ENCODE peak calls at places on chromosome 11, in seven cellular contexts. W is nephron progenitor cell, B is tibial artery, T is AG10803, U is breast epithelium, F is ovary, R is psoas muscle. J is an unnamed sample.

GRCh38 chr11:94175545-94175944 is 46.9 kb downstream of the PANX1 start:
- DNase-seq in W (no peak), B (no peak), T (peak), U (no peak), F (no peak), R (no peak), J (no peak)

GRCh38 chr11:128759597-128759996 is 65.7 kb downstream of the FLI1 start:
- DNase-seq in W (no peak), B (no peak), T (peak), U (no peak), F (no peak), R (no peak), J (no peak)

GRCh38 chr11:68052137-68052873 is 13.5 kb downstream of the TCIRG1 start:
- DNase-seq in W (no peak), B (no peak), T (no peak), U (no peak), F (no peak), R (no peak), J (no peak)

GRCh38 chr11:83092488-83093384 is 21.0 kb upstream of the RAB30 start:
- DNase-seq in W (peak), B (no peak), T (no peak), U (no peak), F (no peak), R (peak), J (no peak)

GRCh38 chr11:122293298-122294023 is 177.4 kb upstream of the BLID start:
- DNase-seq in W (no peak), B (no peak), T (peak), U (no peak), F (no peak), R (no peak), J (no peak)

GRCh38 chr11:19633276-19633675 is 79.4 kb upstream of the NAV2 start:
- DNase-seq in W (no peak), B (peak), T (peak), U (no peak), F (peak), R (peak), J (no peak)

GRCh38 chr11:67318239-67318555 is 14.9 kb downstream of the SSH3 start:
- DNase-seq in W (no peak), B (no peak), T (no peak), U (no peak), F (no peak), R (no peak), J (no peak)

GRCh38 chr11:118899706-118900360 is 16.1 kb downstream of the CXCR5 start:
- DNase-seq in W (no peak), B (peak), T (no peak), U (no peak), F (no peak), R (no peak), J (no peak)

GRCh38 chr11:20226936-20227335 is 66.7 kb upstream of the DBX1 start:
- DNase-seq in W (no peak), B (no peak), T (no peak), U (no peak), F (no peak), R (no peak), J (no peak)

GRCh38 chr11:69452589-69452988 is 28.9 kb upstream of the LINC01488 start:
- DNase-seq in W (no peak), B (no peak), T (no peak), U (no peak), F (no peak), R (no peak), J (no peak)

GRCh38 chr11:94151903-94152677 is 23.4 kb downstream of the PANX1 start:
- DNase-seq in W (no peak), B (peak), T (peak), U (no peak), F (no peak), R (peak), J (no peak)

GRCh38 chr11:69431893-69432738 is 49.3 kb upstream of the LINC01488 start:
- DNase-seq in W (no peak), B (no peak), T (no peak), U (no peak), F (no peak), R (no peak), J (no peak)

GRCh38 chr11:115613986-115614625 is 109.9 kb upstream of the CADM1 start:
- DNase-seq in W (no peak), B (no peak), T (peak), U (no peak), F (no peak), R (peak), J (no peak)

GRCh38 chr11:130369713-130370112 is 55.0 kb upstream of the ZBTB44 start:
- DNase-seq in W (no peak), B (no peak), T (no peak), U (no peak), F (no peak), R (no peak), J (no peak)

GRCh38 chr11:130369141-130369691 is 54.5 kb upstream of the ZBTB44 start:
- DNase-seq in W (peak), B (no peak), T (peak), U (no peak), F (no peak), R (peak), J (no peak)

DNA sequence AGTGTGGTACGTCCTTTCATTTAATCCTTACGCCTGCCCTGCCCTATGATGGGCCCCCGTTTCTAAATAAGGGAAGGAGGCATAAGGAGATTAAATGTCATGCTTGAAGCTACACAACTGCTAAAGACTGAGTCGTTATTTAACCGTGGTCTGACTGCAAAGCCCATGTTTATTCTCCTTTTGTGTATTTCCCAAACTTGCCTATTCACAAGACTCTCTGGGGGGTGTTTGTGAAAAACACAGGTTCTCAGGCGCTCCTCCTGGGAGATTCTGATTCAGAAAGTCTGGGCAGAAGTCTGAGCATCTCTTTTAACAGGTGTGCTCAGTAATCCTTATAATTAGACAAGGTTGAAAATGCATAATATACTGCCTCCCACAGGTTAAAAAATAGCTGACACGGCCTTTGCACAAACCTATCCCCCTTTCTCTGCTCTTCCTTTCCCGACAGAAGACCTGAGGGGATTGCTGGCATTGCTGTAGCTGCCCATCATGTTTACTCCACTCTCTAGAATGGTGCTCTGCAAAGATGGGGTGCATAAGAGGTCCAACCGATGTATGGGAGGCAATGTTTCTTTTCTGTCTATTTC is 56.4 kb upstream of the ZBTB44 start:
- DNase-seq in W (no peak), B (no peak), T (no peak), U (no peak), F (no peak), R (no peak), J (no peak)
- TF ChIP-seq CTCF in W (no peak), B (no peak), T (no peak), U (no peak), F (no peak), R (no peak), J (no peak)

DNA sequence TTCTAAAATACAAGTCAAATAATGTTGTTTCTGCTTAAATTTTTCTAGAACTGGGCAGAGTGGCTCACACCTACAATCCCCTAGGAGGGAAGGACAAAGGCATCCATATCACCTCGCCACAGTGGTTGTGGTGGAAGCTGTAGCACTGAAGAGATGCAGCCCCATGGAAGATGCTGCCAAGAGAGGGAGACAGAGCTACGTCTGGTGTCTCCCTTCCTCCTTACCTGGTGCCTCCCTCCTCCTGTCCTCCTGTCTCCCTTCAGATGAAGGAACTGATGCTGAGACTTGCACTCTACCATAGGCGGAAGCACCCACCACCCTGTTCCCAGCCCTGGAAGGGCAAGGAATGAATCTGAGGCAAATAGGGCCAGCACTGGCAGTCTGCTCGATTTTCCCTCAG is 22.3 kb downstream of the MMP27 start:
- DNase-seq in W (no peak), B (no peak), T (no peak), U (no peak), F (no peak), R (no peak), J (no peak)
- TF ChIP-seq CTCF in W (no peak), B (no peak), T (no peak), U (no peak), F (no peak), R (no peak), J (no peak)

DNA sequence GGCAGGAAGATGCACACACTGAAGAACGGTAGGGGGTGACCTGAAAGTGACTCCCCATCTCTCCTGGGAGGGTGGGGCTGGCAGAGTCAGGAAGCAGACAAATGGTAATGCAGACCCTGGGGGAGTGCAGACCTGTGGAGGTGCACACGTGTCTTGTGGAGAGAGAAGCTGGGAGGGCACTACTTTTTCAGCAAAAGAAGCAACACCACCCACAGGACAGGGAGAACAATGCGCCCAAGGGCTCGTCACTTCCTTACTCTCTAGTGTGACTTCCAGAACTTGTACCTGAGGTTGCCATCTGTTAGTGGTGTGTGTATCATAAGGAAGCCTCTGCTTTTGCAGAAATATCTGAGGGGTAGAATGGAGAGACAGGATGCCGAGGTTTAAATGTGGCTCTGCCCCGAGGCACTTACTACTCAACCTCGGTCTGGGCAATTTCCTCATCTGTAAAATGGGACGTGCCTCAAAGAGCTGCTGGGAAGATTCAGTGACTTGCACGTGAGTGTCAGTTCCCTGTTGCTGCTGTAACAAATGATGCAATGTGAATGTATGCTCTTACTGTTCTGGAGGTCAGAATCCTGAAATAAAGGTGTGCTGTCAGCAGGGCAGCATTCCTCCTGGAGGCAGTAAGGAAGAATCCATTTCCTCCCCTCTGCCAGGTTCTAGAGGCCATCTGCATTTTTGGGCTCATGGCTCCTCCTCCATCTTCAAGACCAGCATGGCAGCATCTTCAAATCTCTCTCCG is 323.4 kb downstream of the SHANK2 start:
- DNase-seq in W (no peak), B (no peak), T (no peak), U (no peak), F (no peak), R (no peak), J (no peak)
- TF ChIP-seq CTCF in W (no peak), B (no peak), T (no peak), U (no peak), F (no peak), R (no peak), J (no peak)

GRCh38 chr11:2401436-2401984 is 960 bp downstream of the TSSC4 start:
- DNase-seq in W (no peak), B (no peak), T (no peak), U (no peak), F (no peak), R (no peak), J (no peak)
- TF ChIP-seq CTCF in W (no peak), B (no peak), T (no peak), U (no peak), F (no peak), R (no peak), J (no peak)

GRCh38 chr11:12052676-12053605 is 44.5 kb upstream of the DKK3 start:
- DNase-seq in W (no peak), B (no peak), T (no peak), U (no peak), F (no peak), R (no peak), J (no peak)
- TF ChIP-seq CTCF in W (no peak), B (no peak), T (no peak), U (no peak), F (no peak), R (no peak), J (no peak)

GRCh38 chr11:12221136-12221535 is 110.7 kb downstream of the MICAL2 start:
- DNase-seq in W (no peak), B (no peak), T (no peak), U (no peak), F (no peak), R (no peak), J (no peak)

GRCh38 chr11:12220305-12220704 is 109.9 kb downstream of the MICAL2 start:
- DNase-seq in W (no peak), B (peak), T (no peak), U (no peak), F (peak), R (peak), J (no peak)

GRCh38 chr11:12223771-12224536 is 113.6 kb downstream of the MICAL2 start:
- DNase-seq in W (no peak), B (no peak), T (no peak), U (no peak), F (no peak), R (no peak), J (no peak)

GRCh38 chr11:12224537-12224893 is 114.1 kb downstream of the MICAL2 start:
- DNase-seq in W (no peak), B (peak), T (peak), U (no peak), F (peak), R (peak), J (no peak)

DNA sequence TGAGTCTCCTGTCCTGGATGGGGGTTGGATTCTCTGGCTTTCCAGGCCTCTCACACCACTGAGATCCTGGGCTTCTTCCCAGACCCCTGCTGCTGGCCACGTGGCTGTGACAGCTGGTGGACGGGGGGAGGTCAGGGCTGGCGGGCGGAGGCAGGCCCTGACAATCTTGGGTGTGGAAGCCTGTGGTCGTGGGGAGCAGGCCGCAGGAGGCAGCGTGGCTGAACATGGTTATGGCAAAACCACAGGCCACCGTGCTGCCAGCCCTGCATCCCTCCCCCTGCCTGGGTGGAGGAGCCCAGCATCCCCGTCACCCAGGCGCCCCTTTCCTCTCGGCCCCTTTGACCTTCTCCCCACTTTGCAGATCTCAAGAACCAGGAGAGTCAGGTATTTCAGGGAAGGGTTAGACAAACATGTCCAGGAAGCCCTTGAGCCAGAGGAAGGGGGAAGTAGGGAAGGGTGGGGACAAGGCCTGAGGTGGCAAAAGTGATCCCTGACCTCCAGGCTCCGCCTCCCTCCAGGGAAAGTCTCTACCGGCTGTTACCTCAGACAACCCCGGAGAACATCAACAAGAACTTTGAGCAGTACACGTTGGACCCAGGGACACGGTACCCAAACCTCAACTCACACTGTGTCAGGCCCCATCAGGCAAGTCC is 111.8 kb downstream of the MICAL2 start:
- DNase-seq in W (no peak), B (no peak), T (peak), U (no peak), F (peak), R (peak), J (no peak)
- TF ChIP-seq CTCF in W (no peak), B (no peak), T (no peak), U (no peak), F (no peak), R (no peak), J (no peak)

DNA sequence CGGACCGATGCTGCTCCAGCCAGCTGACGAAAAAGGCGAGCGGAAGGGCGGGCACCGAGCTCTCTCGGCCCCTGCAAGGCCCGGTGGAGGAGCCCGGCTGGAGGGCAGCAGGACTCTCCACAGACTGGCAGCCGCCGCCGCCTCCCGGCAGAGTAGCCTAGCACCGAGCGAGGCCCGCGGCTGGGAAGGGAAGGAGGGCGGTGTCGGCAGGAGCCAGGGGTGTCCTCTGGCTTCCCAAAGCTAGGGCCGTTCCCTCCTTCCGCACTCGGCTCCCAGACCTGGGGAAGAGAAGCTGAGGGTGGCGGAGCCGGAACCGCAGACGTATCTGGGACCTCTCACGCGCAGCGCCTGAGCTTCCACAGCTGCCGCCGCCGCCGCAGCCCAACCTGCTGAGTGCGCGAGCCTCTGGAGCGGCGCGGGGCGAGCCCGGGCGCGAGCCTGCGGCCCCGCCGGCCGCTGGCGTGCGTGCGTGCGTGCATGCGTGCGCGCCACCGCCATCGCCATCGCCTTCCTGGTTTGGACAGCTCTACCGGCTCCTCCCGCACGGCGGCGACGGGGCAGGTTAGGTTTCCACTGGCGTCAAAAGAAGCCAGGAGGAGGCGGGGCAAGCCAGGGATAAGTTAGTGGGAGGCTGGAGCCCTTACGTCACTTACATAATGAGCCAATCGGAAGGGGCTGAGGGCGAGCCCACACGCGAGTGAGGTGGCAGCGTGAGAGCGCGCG is at the start of gene RAB6A:
- DNase-seq in W (peak), B (peak), T (peak), U (peak), F (peak), R (peak), J (peak)
- TF ChIP-seq CTCF in W (no peak), B (peak), T (peak), U (peak), F (peak), R (peak), J (no peak)

GRCh38 chr11:66258473-66258893 is 10.0 kb upstream of the RAB1B start:
- DNase-seq in W (no peak), B (no peak), T (no peak), U (no peak), F (no peak), R (no peak), J (no peak)
- TF ChIP-seq CTCF in W (peak), B (no peak), T (no peak), U (peak), F (no peak), R (no peak), J (no peak)